ENCODE peak calls at places on chromosomes 5 and 9, in four cellular contexts. B is psoas muscle, O is pancreas, S is adrenal gland. N is an unnamed sample.

GRCh38 chr9:115209601-115210306 is 91.8 kb upstream of the TNC start:
- DNase-seq in B (no peak), O (no peak), S (no peak), N (no peak)

GRCh38 chr9:72022846-72023245 is 37.6 kb downstream of the C9orf57 start:
- DNase-seq in B (no peak), O (no peak), S (no peak), N (no peak)

GRCh38 chr9:110659891-110660541 is 8.6 kb upstream of the MUSK start:
- DNase-seq in B (no peak), O (no peak), S (no peak), N (no peak)

GRCh38 chr9:98339987-98340564 is 84.6 kb upstream of the TBC1D2 start:
- DNase-seq in B (no peak), O (no peak), S (no peak), N (no peak)

GRCh38 chr9:134381671-134382505 is 55.6 kb downstream of the RXRA start:
- DNase-seq in B (no peak), O (no peak), S (no peak), N (peak; percentile 18)

GRCh38 chr9:132853482-132853881 is 24.6 kb downstream of the AK8 start:
- DNase-seq in B (no peak), O (no peak), S (no peak), N (no peak)

GRCh38 chr5:179306191-179307005 is 38.9 kb downstream of the ADAMTS2 start:
- DNase-seq in B (peak; percentile 4), O (no peak), S (peak; percentile 3), N (no peak)

GRCh38 chr9:111985315-111985714 is 88.7 kb downstream of the UGCG start:
- DNase-seq in B (no peak), O (no peak), S (no peak), N (no peak)

GRCh38 chr5:139459451-139459934 is 3.0 kb downstream of the ECSCR start:
- DNase-seq in B (no peak), O (no peak), S (no peak), N (no peak)

GRCh38 chr5:40594811-40595210 is 84.9 kb upstream of the PTGER4 start:
- DNase-seq in B (no peak), O (no peak), S (no peak), N (no peak)

GRCh38 chr5:78984020-78984610 is 995 bp downstream of the ARSB start:
- DNase-seq in B (no peak), O (no peak), S (no peak), N (no peak)

GRCh38 chr5:1494780-1495524 is 28.8 kb downstream of the LPCAT1 start:
- DNase-seq in B (no peak), O (no peak), S (no peak), N (no peak)

GRCh38 chr9:94096819-94097577 is 12.7 kb downstream of the PTPDC1 start:
- DNase-seq in B (no peak), O (no peak), S (no peak), N (no peak)

GRCh38 chr5:163434410-163434866 is 3.0 kb upstream of the CCNG1 start:
- DNase-seq in B (no peak), O (no peak), S (peak; percentile 27), N (no peak)

GRCh38 chr9:13513710-13514444 is 234.4 kb upstream of the MPDZ start:
- DNase-seq in B (no peak), O (no peak), S (no peak), N (no peak)

GRCh38 chr9:38022995-38023394 is 46.0 kb downstream of the SHB start:
- DNase-seq in B (no peak), O (peak; percentile 74), S (no peak), N (no peak)

DNA sequence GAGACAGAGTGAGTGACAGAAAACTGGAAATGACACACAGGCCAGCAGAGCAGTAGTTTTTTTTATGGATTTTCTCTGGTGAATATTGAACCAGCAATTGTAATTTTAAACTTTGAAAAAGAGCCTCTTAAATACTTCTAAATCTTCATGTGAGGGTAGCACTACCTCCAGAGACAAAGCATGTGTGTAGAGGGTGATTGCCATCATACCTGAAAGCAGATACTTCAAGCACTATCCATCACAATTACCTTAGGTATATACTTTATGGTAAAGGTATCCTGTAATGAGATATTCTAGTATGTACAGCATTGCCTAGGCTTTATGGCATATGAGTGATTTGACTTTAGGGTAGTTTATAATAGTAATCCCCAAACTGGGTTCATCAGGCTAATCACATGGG is 3.4 kb upstream of the EBF1 start:
- DNase-seq in B (no peak), O (no peak), S (no peak), N (no peak)
- H3K27ac ChIP-seq in B (no peak overlapping the region), O (no peak overlapping the region), S (no peak overlapping the region), N (no peak overlapping the region)

GRCh38 chr9:16869961-16870605 is 387 bp downstream of the BNC2 start:
- DNase-seq in B (peak; percentile 29), O (no peak), S (peak; percentile 23), N (no peak)
- H3K4me1 ChIP-seq in B (peaks cover 12% of the 10 kb centered on the region), O (no peaks in the 10 kb centered on the region), S (peaks cover 7% of the 10 kb centered on the region), N (no peaks in the 10 kb centered on the region)

DNA sequence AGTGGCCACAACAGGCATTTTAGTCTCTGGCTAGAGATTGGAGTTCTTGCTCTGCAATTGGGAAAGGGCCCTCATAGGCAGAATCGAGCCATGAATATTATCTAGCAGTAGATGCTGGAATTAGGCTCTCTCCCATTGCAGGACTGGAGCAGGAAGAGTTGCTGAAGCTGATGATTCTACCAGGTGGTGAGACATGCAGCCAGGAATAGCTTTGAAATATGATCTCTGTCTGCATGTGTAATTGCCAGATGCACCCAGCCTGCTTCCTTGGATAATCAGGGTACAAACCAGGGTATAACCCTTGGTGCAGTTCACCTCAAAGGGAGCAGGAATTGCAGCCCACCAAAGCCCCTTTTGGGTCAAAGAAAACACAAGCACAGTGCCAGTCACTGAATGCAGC is 211.4 kb upstream of the FTMT start:
- DNase-seq in B (no peak), O (no peak), S (no peak), N (no peak)
- H3K27ac ChIP-seq in B (no peak overlapping the region), O (no peak overlapping the region), S (no peak overlapping the region), N (no peak overlapping the region)

DNA sequence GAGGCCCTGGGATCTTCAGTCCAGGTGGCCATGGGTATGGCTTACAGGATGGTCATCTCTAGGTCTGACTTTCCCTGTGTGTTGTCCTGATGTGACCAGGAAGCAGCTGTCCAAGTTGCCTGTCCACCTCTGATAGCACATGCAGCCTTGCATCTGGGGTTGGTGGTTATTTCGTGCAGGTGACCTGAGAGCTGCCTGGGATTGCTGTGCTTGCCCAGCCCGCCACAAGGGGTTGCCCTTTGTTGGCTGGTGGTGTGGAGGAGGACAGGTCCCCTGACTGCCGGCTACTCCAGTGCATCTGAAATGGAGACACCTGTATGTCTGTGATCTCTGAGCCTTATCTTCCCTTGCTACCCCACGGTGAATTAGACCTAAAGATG is 212.6 kb downstream of the ARHGAP26 start:
- DNase-seq in B (no peak), O (no peak), S (no peak), N (no peak)
- H3K4me1 ChIP-seq in B (peaks cover 25% of the 10 kb centered on the region), O (peaks cover 21% of the 10 kb centered on the region), S (peaks cover 15% of the 10 kb centered on the region), N (peaks cover 10% of the 10 kb centered on the region)